ENCODE peak calls at places on chromosomes 6 and 20, in nine cellular contexts. J, M, C, W, U, V, I, G and R are unnamed samples.

GRCh38 chr6:169695131-169695530 is 6.7 kb downstream of the WDR27 start:
- DNase-seq in J (no peak), W (no peak), C (no peak), U (no peak), V (no peak), M (no peak), G (no peak), I (no peak), R (no peak)

GRCh38 chr6:22290045-22290444 is 6.8 kb downstream of the PRL start:
- DNase-seq in W (no peak), U (no peak), V (no peak), G (no peak), J (peak; percentile 16), M (no peak), I (no peak), C (no peak), R (no peak)

GRCh38 chr6:170052991-170053821 is 237.7 kb downstream of the DLL1 start:
- DNase-seq in G (no peak), V (no peak), W (no peak), C (no peak), J (no peak), M (no peak), U (no peak), I (no peak), R (no peak)

GRCh38 chr6:105932440-105932839 is 153.7 kb upstream of the PRDM1 start:
- DNase-seq in U (no peak), M (peak; percentile 2), C (no peak), G (no peak), V (no peak), W (no peak), J (no peak), I (peak; percentile 34), R (no peak)

GRCh38 chr6:3755637-3756515 is 4.4 kb upstream of the PXDC1 start:
- DNase-seq in M (no peak), V (no peak), W (no peak), C (peak; percentile 36), G (no peak), J (peak; percentile 74), I (peak; percentile 22), U (no peak), R (no peak)

GRCh38 chr20:8940311-8940710 is 128.6 kb upstream of the PLCB4 start:
- DNase-seq in W (no peak), I (no peak), C (no peak), G (no peak), J (no peak), M (no peak), U (no peak), V (no peak), R (no peak)

GRCh38 chr6:96391776-96392175 is 129.8 kb upstream of the UFL1 start:
- DNase-seq in M (peak; percentile 40), C (peak; percentile 93), V (peak; percentile 56), W (no peak), U (peak; percentile 20), I (peak; percentile 1), G (peak; percentile 10), J (peak; percentile 92), R (no peak)

GRCh38 chr6:140636698-140637402 is 1262.4 kb upstream of the CITED2 start:
- DNase-seq in U (no peak), V (no peak), J (peak; percentile 48), G (no peak), W (no peak), I (no peak), M (no peak), C (no peak), R (no peak)

GRCh38 chr20:39010496-39010895 is 48.4 kb downstream of the DHX35 start:
- DNase-seq in J (peak; percentile 49), G (no peak), I (no peak), W (no peak), V (no peak), M (no peak), C (peak; percentile 19), U (no peak), R (no peak)

GRCh38 chr20:16539280-16539679 is 34.0 kb downstream of the KIF16B start:
- DNase-seq in U (no peak), C (no peak), I (no peak), M (peak; percentile 27), G (no peak), V (peak; percentile 53), W (no peak), J (no peak), R (no peak)

GRCh38 chr20:64138276-64138815 is 25.9 kb upstream of the MYT1 start:
- DNase-seq in M (no peak), W (no peak), C (no peak), V (no peak), I (no peak), U (peak; percentile 6), G (no peak), J (no peak), R (no peak)

GRCh38 chr6:44269168-44269920 is 906 bp upstream of the TMEM151B start:
- DNase-seq in V (no peak), C (no peak), U (no peak), W (no peak), M (no peak), G (no peak), I (no peak), J (no peak), R (no peak)

DNA sequence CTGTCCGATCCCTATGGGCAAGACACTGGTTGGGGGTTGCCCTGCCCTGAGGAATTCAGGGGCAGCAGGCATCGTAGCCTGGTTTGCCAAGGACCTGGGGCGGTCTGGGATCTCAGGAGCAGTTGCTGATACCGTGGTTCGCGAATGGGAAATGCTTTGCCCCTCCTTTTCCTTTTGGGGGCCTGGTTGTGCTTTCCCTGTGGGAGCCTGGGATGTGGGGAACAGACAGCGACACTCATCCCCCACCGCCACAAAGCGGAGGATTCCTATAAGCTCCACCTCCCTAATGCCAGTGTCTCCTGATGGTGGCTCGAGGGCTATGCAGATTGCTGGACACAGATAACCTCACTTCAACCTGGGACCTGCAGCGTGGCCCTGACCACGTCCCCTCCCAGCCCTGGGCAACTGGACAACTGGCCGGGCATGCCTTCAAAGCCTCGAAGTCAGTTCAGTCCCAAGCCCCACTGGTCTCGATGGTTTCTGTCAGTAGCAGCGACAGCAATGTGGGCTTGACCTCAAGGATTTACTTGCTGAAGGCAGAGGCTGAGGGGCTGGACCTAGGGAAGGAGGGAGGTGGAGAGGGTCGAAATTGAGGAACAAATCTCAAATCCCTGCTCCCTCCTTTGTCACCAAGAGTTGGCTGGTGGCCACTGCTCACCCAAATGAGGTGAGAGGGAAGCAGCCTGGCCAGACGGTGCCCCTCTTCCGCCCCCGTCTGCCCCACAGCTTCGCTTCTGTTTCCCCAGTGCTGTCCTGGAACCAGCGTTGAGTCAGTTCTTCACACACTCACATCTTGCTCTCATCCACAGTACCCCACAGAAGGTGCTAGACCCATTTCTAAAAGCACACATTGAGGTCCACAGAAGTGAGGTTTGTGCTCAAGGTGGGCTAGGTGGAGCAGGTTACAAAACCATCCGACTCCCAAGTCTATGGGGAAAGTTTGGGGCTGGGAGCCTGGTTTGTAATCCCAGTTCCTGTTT is 3.5 kb downstream of the CEBPB start:
- DNase-seq in G (no peak), V (no peak), W (no peak), C (peak; percentile 27), U (no peak), J (peak; percentile 35), I (peak; percentile 54), M (no peak), R (no peak)
- H3K4me3 ChIP-seq in G (no peak overlapping the region), V (peak overlapping the region; percentile 56), W (no peak overlapping the region), C (no peak overlapping the region), U (peak overlapping the region; percentile 73), J (peak overlapping the region; percentile 90), I (peak overlapping the region; percentile 92), M (peak overlapping the region; percentile 96), R (peak overlapping the region; percentile 97)

GRCh38 chr6:69795469-69796080 is 1.2 kb downstream of the LMBRD1 start:
- DNase-seq in I (peak; percentile 19), W (no peak), M (no peak), V (peak; percentile 19), J (peak; percentile 7), G (peak; percentile 21), U (peak; percentile 8), C (no peak), R (peak; percentile 61)
- TF ChIP-seq EZH2phosphoT487 in I (no peak), W (no peak), M (no peak), V (no peak), J (no peak), G (no peak), U (no peak), C (no peak), R (no peak)

DNA sequence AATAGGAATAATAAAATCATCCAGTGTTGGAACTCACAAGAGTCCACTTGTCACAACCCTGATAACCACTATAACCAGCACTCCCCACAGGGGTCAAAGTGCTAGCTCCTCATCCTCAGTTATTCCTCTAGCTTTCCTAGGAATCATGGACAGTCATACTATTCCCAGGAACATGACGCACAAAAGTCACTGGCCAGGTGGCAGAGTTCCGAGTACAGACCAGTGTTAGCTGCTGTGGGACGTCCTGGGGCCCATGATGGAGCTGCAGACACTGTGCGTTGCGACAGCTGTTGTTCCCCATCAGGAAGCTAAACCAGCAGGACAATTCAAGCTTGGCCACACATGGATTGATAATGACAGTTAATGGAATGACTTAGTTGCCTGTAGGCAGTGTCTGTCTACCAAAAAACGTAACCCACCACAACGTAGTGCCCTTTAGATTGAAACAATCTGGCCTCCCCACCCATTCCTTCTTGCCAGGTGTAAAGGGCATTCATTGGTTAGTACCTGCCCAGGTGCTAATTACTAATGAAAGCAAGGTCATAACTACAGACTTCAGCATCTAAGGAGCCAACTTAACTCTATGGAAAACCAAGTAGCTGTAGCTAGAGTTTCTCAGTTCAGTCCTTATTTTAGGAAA is 17.4 kb downstream of the EZR start:
- DNase-seq in U (no peak), V (peak; percentile 58), C (peak; percentile 8), G (no peak), J (no peak), W (no peak), I (no peak), M (no peak), R (no peak)
- H3K27ac ChIP-seq in U (peak overlapping the region; percentile 65), V (peak overlapping the region; percentile 70), C (no peak overlapping the region), G (no peak overlapping the region), J (peak overlapping the region; percentile 0), W (peak overlapping the region; percentile 57), I (no peak overlapping the region), M (no peak overlapping the region), R (peak overlapping the region; percentile 62)

GRCh38 chr6:53803081-53803860 is 8.5 kb downstream of the LRRC1 start:
- DNase-seq in C (no peak), W (no peak), M (no peak), V (no peak), U (no peak), G (no peak), I (no peak), J (no peak), R (no peak)
- H3K4me3 ChIP-seq in C (no peak overlapping the region), W (no peak overlapping the region), M (no peak overlapping the region), V (no peak overlapping the region), U (no peak overlapping the region), G (no peak overlapping the region), I (no peak overlapping the region), J (no peak overlapping the region), R (no peak overlapping the region)

GRCh38 chr6:154629127-154629526 is 104.1 kb upstream of the SCAF8 start:
- DNase-seq in M (no peak), C (no peak), J (no peak), W (no peak), I (no peak), U (no peak), G (no peak), V (no peak), R (no peak)

GRCh38 chr6:154637392-154637791 is 95.8 kb upstream of the SCAF8 start:
- DNase-seq in U (no peak), G (no peak), W (no peak), I (no peak), J (no peak), C (no peak), M (no peak), V (no peak), R (no peak)

GRCh38 chr6:154632121-154632520 is 101.1 kb upstream of the SCAF8 start:
- DNase-seq in V (no peak), W (no peak), U (no peak), M (no peak), J (no peak), G (no peak), C (peak; percentile 51), I (no peak), R (no peak)
- TF ChIP-seq EZH2phosphoT487 in V (no peak), W (no peak), U (no peak), M (no peak), J (no peak), G (no peak), C (no peak), I (no peak), R (no peak)